ENCODE peak calls at places on chromosomes 3 and 15, in four cellular contexts. T is HepG2, M is H1, U is K562. D is an unnamed sample.

GRCh38 chr15:62363913-62364312 is 198.8 kb upstream of the C2CD4B start:
- DNase-seq in T (no peak), M (no peak), U (no peak), D (no peak)

GRCh38 chr3:127666684-127667083 is 6.1 kb upstream of the ABTB1 start:
- DNase-seq in T (no peak), M (no peak), U (no peak), D (no peak)

GRCh38 chr15:85097706-85098105 is 116.0 kb downstream of the PDE8A start:
- DNase-seq in T (no peak), M (no peak), U (no peak), D (no peak)

GRCh38 chr15:98658831-98659699 is 10.7 kb downstream of the IGF1R start:
- DNase-seq in T (peak), M (no peak), U (peak), D (peak)

GRCh38 chr3:192174283-192174682 is 553.1 kb downstream of the FGF12 start:
- DNase-seq in T (no peak), M (no peak), U (no peak), D (no peak)

GRCh38 chr3:29275309-29275708 is 5.6 kb upstream of the RBMS3 start:
- DNase-seq in T (no peak), M (no peak), U (no peak), D (no peak)

GRCh38 chr3:106168941-106169340 is 300.1 kb upstream of the CBLB start:
- DNase-seq in T (no peak), M (no peak), U (no peak), D (no peak)

GRCh38 chr3:187957209-187957981 is 196.6 kb upstream of the LPP start:
- DNase-seq in T (no peak), M (no peak), U (no peak), D (no peak)

GRCh38 chr15:25181290-25182097 is 226.7 kb downstream of the SNRPN start:
- DNase-seq in T (no peak), M (no peak), U (no peak), D (no peak)

GRCh38 chr3:71583569-71584215 is at the start of gene FOXP1:
- DNase-seq in T (peak), M (no peak), U (peak), D (peak)

GRCh38 chr15:63018639-63019038 is 23.9 kb upstream of the TPM1 start:
- DNase-seq in T (no peak), M (no peak), U (no peak), D (no peak)

GRCh38 chr15:97841558-97841957 is 118.9 kb upstream of the ARRDC4 start:
- DNase-seq in T (no peak), M (no peak), U (no peak), D (no peak)

GRCh38 chr3:184814214-184814613 is 2.2 kb downstream of the VPS8 start:
- DNase-seq in T (no peak), M (no peak), U (no peak), D (no peak)

GRCh38 chr3:99966657-99967420 is 147.5 kb downstream of the FILIP1L start:
- DNase-seq in T (no peak), M (no peak), U (no peak), D (no peak)

GRCh38 chr3:138914870-138915502 is 32.0 kb downstream of the FOXL2 start:
- DNase-seq in T (peak), M (no peak), U (peak), D (no peak)

GRCh38 chr3:138912237-138912636 is 34.7 kb downstream of the FOXL2 start:
- DNase-seq in T (no peak), M (no peak), U (peak), D (no peak)

GRCh38 chr3:138919304-138919703 is 27.6 kb downstream of the FOXL2 start:
- DNase-seq in T (peak), M (no peak), U (no peak), D (no peak)

GRCh38 chr3:138916824-138917223 is 30.1 kb downstream of the FOXL2 start:
- DNase-seq in T (no peak), M (no peak), U (no peak), D (no peak)

GRCh38 chr3:138915503-138916498 is 31.1 kb downstream of the FOXL2 start:
- DNase-seq in T (peak), M (no peak), U (peak), D (peak)
- TF ChIP-seq POLR2AphosphoS5 in T (peak), M (peak), U (peak), D (peak)

GRCh38 chr15:39597336-39597735 is 16.5 kb downstream of the THBS1 start:
- DNase-seq in T (no peak), M (no peak), U (no peak), D (no peak)

GRCh38 chr15:39599871-39600270 is 19.0 kb downstream of the THBS1 start:
- DNase-seq in T (no peak), M (no peak), U (no peak), D (no peak)

GRCh38 chr15:39598186-39598850 is 17.4 kb downstream of the THBS1 start:
- DNase-seq in T (no peak), M (no peak), U (no peak), D (no peak)

GRCh38 chr15:39597751-39598185 is 16.9 kb downstream of the THBS1 start:
- DNase-seq in T (no peak), M (no peak), U (no peak), D (no peak)

GRCh38 chr15:39598958-39599845 is 18.3 kb downstream of the THBS1 start:
- DNase-seq in T (no peak), M (no peak), U (no peak), D (no peak)
- TF ChIP-seq SP1 in T (no peak), M (no peak), U (no peak), D (no peak)

GRCh38 chr3:179229177-179229576 is 21.7 kb downstream of the KCNMB3 start:
- DNase-seq in T (no peak), M (no peak), U (no peak), D (no peak)
- TF ChIP-seq FOSL1 in T (no peak), M (no peak), U (no peak), D (no peak)

DNA sequence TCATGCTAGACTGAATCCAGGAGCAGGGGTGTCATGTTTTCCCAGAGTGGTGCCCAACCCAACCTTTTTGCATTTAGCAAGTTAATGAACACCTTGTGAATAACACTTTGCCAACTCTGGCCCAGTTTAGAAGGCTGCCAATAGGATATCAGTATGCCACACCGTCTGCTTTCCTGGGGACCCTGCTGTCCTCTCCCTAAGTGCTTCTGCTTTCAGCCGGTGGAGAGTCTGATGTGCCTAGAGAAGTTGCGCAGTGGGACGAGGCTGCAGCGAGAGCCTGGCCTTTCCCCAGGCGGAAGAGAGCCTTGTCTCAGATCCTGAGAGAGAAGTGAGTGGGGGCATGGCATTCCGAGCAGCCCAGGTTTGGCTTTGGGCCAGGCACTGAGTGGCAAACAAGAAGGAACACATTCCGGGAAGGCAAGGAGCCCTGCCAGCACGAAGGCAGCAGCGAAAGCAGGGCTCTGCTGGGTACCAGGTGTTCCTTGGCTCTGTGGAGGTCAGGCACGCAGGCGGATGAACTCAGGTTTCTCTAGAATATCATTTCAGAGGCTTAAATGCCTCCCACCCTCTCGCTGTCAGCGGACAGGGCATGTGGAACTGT is 36.9 kb downstream of the SENP8 start:
- DNase-seq in T (no peak), M (no peak), U (no peak), D (no peak)
- TF ChIP-seq POLR2AphosphoS5 in T (no peak), M (no peak), U (no peak), D (no peak)